ENCODE peak calls at places on chromosome 20, in ten cellular contexts. I is HCT116, J is pancreas, O is body of pancreas, H is suprapubic skin, X is heart right ventricle, M is AG04450, G is colonic mucosa, D is fibroblast of lung, P is A673. U is an unnamed sample. For H3K27me3, the result is how much of the 10 kb centered on the place peaks cover.

GRCh38 chr20:7031222-7031621 is 263.7 kb downstream of the BMP2 start:
- DNase-seq in I (no peak), J (no peak), O (no peak), H (no peak), X (no peak), M (no peak), G (no peak), D (no peak), P (peak), U (no peak)

GRCh38 chr20:54069501-54069971 is 858 bp downstream of the BCAS1 start:
- DNase-seq in I (no peak), J (no peak), O (no peak), H (no peak), X (no peak), M (no peak), G (peak), D (peak), P (peak), U (no peak)

GRCh38 chr20:40953856-40954255 is 74.8 kb upstream of the TOP1 start:
- DNase-seq in I (no peak), J (no peak), O (no peak), H (no peak), X (no peak), M (no peak), G (no peak), D (peak), P (no peak), U (no peak)

GRCh38 chr20:35954907-35955251 is 577 bp upstream of the SCAND1 start:
- DNase-seq in I (no peak), J (no peak), O (no peak), H (no peak), X (no peak), M (no peak), G (no peak), D (peak), P (peak), U (peak)

GRCh38 chr20:44342240-44342639 is 5.4 kb downstream of the R3HDML start:
- DNase-seq in I (no peak), J (no peak), O (no peak), H (no peak), X (no peak), M (no peak), G (no peak), D (peak), P (no peak), U (no peak)

GRCh38 chr20:14312001-14312400 is 25.4 kb downstream of the FLRT3 start:
- DNase-seq in I (no peak), J (no peak), O (no peak), H (no peak), X (no peak), M (no peak), G (no peak), D (no peak), P (no peak), U (no peak)

GRCh38 chr20:17642404-17643269 is 39.4 kb downstream of the RRBP1 start:
- DNase-seq in I (no peak), J (no peak), O (no peak), H (no peak), X (no peak), M (no peak), G (no peak), D (no peak), P (no peak), U (no peak)

GRCh38 chr20:36465109-36466080 is 75.9 kb upstream of the MYL9 start:
- DNase-seq in I (peak), J (peak), O (peak), H (peak), X (no peak), M (peak), G (peak), D (peak), P (peak), U (peak)

GRCh38 chr20:62852841-62853240 is 8.8 kb downstream of the TCFL5 start:
- DNase-seq in I (no peak), J (no peak), O (no peak), H (no peak), X (no peak), M (no peak), G (no peak), D (no peak), P (no peak), U (no peak)

GRCh38 chr20:62852196-62852595 is 9.4 kb downstream of the TCFL5 start:
- DNase-seq in I (no peak), J (no peak), O (no peak), H (no peak), X (no peak), M (no peak), G (no peak), D (no peak), P (no peak), U (no peak)

GRCh38 chr20:62854121-62854520 is 7.5 kb downstream of the TCFL5 start:
- DNase-seq in I (no peak), J (no peak), O (no peak), H (no peak), X (no peak), M (no peak), G (no peak), D (no peak), P (no peak), U (no peak)

GRCh38 chr20:62849431-62849830 is 12.2 kb downstream of the TCFL5 start:
- DNase-seq in I (no peak), J (no peak), O (no peak), H (no peak), X (no peak), M (no peak), G (no peak), D (no peak), P (no peak), U (no peak)

GRCh38 chr20:62850333-62850974 is 11.2 kb downstream of the TCFL5 start:
- DNase-seq in I (no peak), J (no peak), O (no peak), H (no peak), X (no peak), M (no peak), G (no peak), D (no peak), P (no peak), U (no peak)
- TF ChIP-seq CTCF in I (no peak), J (no peak), O (no peak), H (no peak), X (no peak), M (no peak), G (no peak), D (no peak), P (no peak), U (peak)

DNA sequence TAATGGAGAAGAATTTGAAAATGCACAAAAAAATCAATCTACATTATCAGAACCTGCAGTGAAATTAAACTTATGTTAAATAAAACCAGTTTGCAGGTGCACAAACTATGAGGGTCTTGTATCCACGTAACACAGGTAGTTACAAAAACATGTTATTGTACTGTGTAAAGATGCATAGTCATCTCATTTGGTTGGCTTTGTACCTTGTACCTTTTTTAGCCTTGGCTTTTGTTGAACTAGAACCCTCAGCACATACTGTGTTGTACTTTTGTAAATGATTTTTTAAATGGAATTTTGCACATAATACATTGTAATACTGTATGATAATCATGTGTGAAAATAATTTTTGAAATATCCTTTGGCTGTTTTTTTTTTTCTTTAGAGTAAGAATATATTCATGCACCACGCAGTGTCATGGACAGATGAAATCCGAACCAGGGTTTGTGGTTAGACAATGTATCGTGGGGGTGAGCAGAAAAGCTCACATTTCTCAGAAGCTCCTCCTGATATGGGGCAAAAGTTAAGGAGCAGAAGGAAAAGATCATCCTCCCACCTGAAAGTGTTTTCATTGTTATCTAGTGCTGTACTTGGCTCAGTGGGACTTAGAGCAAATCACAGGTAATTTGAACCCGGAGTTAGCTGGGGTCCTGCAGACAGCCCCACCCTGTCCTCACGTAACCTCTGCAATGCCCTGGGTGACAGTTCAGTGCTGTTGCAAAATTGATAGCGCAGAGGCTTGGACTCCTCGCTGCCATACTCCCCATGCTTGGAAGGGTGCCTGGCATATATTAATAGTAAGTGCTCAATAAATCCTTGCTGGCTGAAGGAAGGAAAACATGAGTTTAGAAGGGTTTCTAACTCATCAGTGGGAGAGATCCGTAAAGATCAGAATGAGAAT is 14.8 kb upstream of the NAA20 start:
- DNase-seq in I (no peak), J (no peak), O (no peak), H (no peak), X (no peak), M (no peak), G (no peak), D (no peak), P (peak), U (no peak)
- H3K27ac ChIP-seq in I (no peak), J (no peak), O (peak), H (peak), X (peak), M (peak), G (no peak), D (peak), P (peak), U (no peak)

DNA sequence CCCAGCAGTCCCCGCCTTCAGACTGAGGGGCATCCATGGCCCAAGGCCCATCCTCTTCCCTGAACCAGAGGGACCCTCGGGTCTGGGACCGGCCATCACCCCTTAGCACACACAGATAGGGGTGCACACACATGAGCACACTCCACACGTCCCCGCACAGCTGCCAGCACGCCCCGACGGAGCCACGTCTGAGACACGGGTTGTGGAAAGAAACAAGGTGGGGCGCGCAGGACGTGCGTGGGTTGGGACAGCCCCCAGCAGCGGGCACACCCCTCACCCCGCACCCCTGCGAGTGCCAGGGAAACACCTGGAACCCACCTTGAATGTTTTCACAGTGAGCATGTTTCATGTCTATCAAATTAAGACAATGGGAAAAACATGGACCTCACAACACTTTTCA is 6.4 kb downstream of the GATA5 start:
- DNase-seq in I (no peak), J (no peak), O (no peak), H (no peak), X (no peak), M (no peak), G (no peak), D (no peak), P (no peak), U (no peak)
- H3K27me3 ChIP-seq in I (under half), J (under half), O (under half), H (half or more), X (under half), M (half or more), G (under half), D (under half), P (half or more), U (half or more)

GRCh38 chr20:51043811-51044210 is 20.9 kb upstream of the KCNG1 start:
- DNase-seq in I (no peak), J (no peak), O (no peak), H (no peak), X (no peak), M (peak), G (no peak), D (peak), P (no peak), U (peak)

GRCh38 chr20:51046021-51046985 is 23.4 kb upstream of the KCNG1 start:
- DNase-seq in I (no peak), J (no peak), O (no peak), H (no peak), X (no peak), M (no peak), G (no peak), D (no peak), P (no peak), U (no peak)

GRCh38 chr20:51042064-51042463 is 19.2 kb upstream of the KCNG1 start:
- DNase-seq in I (no peak), J (no peak), O (no peak), H (no peak), X (no peak), M (no peak), G (no peak), D (no peak), P (no peak), U (no peak)

GRCh38 chr20:51044796-51045195 is 21.9 kb upstream of the KCNG1 start:
- DNase-seq in I (no peak), J (no peak), O (no peak), H (no peak), X (no peak), M (no peak), G (no peak), D (no peak), P (no peak), U (no peak)

DNA sequence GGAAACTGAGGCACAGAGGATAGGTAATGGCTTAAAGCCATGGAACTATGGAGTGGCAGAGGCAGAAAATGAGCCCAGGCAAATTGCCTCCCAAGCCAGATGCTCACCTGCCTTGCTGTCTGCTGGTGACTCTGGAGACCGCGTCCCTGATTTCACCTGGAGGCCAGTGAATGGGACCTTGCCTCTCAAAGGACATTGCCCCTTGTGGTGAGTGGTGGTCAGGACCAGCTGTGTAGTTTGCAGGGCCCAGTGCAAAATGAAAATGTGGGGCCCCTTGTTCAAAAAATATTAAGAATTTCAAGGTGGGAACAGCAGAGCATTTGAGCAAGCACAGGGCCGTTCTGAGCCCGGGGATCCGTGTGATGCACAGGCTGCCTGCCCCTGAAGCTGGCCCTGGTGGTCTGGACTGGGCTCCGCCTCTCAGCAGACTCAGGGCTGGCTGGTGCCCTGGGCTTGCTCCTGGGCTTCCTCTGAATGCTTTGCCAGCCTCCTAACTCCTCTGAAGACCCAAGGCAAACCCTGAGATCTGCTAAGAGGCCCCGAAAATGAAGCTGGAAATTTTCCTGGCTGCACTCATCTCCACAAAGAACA is 19.8 kb upstream of the KCNG1 start:
- DNase-seq in I (peak), J (no peak), O (no peak), H (no peak), X (no peak), M (no peak), G (no peak), D (no peak), P (no peak), U (no peak)
- TF ChIP-seq CTCF in I (peak), J (no peak), O (no peak), H (no peak), X (no peak), M (no peak), G (no peak), D (peak), P (peak), U (peak)

GRCh38 chr20:1945134-1945618 is 48.7 kb downstream of the PDYN start:
- DNase-seq in I (no peak), J (peak), O (peak), H (peak), X (peak), M (no peak), G (peak), D (no peak), P (no peak), U (no peak)
- H3K27ac ChIP-seq in I (no peak), J (peak), O (peak), H (peak), X (no peak), M (no peak), G (no peak), D (no peak), P (no peak), U (no peak)

DNA sequence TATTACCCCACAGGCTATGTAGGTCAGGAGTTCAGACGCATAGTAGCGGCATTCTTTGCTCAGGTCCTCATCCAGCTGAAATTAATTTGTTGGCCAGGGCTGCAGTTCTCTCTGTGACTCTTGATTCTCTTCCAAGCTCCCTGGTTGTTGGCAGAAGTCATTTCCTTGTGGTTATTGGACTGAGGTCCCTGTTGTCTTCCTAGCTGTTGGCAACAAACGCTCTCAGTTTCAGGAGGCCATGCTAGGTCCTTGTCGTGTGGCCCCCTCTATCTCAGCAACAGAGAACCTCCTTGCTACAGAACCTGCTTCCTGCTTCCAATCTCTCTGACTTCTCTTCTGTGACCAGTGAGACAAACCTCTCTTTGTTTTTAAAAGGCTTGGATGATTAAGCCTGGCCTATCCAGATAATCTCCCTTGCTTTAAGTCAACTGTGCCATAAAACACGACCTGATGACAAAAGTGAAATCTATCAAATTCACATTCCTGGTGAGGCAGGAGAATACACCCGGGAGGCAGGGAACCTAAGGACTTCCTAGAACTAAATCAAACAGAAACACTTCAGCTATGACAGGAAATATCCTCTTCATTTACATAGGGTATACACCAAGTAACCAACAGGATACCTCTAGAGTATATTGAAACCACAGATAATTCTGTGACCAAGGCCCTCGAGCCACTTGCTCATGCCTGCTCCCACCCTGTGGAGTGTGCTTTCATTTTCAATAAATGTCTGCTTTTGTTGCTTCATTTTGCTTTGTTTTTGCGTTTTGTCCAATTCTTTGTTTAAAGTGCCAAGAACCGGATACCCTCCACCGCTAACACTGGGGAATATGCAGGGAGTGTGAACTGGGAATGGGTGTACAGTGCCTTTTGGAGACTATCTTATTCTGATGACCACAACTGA is 196.0 kb downstream of the BTBD3 start:
- DNase-seq in I (no peak), J (peak), O (peak), H (no peak), X (peak), M (no peak), G (peak), D (peak), P (no peak), U (no peak)
- H3K27me3 ChIP-seq in I (under half), J (under half), O (under half), H (under half), X (under half), M (under half), G (under half), D (under half), P (under half), U (under half)

GRCh38 chr20:34110025-34111013 is 1.7 kb downstream of the EIF2S2 start:
- DNase-seq in I (no peak), J (no peak), O (no peak), H (no peak), X (no peak), M (no peak), G (no peak), D (peak), P (peak), U (no peak)
- TF ChIP-seq CTCF in I (no peak), J (no peak), O (no peak), H (no peak), X (no peak), M (no peak), G (no peak), D (no peak), P (no peak), U (no peak)

GRCh38 chr20:20518263-20518662 is 150.4 kb downstream of the INSM1 start:
- DNase-seq in I (no peak), J (no peak), O (no peak), H (no peak), X (no peak), M (no peak), G (no peak), D (no peak), P (no peak), U (no peak)
- H3K27ac ChIP-seq in I (no peak), J (no peak), O (no peak), H (no peak), X (no peak), M (no peak), G (no peak), D (no peak), P (no peak), U (no peak)

DNA sequence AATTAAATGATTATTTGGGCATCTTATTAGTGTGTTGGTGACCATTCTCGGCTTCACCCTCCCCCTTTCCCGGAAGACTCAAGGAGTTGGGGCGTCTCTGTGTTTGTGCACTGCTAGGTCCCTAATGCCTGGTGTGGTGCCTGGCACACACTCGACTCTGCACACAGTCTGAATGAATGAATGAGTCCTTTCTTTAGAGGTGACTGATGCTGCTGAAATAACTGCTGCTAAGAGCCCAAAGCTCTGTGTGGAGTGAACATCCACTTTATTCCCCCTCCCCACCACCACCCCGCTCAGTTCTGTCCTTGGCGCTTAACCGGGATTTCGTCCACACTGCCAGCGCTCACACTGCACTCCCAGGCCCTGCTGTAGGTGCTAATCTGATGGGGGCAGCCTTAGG is 1.2 kb upstream of the PHACTR3 start:
- DNase-seq in I (no peak), J (no peak), O (no peak), H (no peak), X (no peak), M (no peak), G (no peak), D (no peak), P (no peak), U (no peak)
- H3K27me3 ChIP-seq in I (half or more), J (under half), O (under half), H (half or more), X (half or more), M (under half), G (under half), D (under half), P (half or more), U (under half)

U was measured in brain microvascular endothelial cell.